ENCODE peak calls at places on chromosomes 16 and 17, in seven cellular contexts. O is AG09319; N is T-helper 17 cell; T is left colon; X is stimulated activated CD4-positive, alpha-beta T cell treated with anti-CD3 and anti-CD28 coated beads, Interleukin-1b, Interleukin-23, amount 100 ng/mL, for 1 hour; V is naive B cell; A is Caco-2. H is an unnamed sample.

GRCh38 chr16:84308120-84308519 is 13.4 kb downstream of the WFDC1 start:
- DNase-seq in O (no peak), N (no peak), T (peak; percentile 66), X (no peak), V (no peak), A (peak; percentile 54), H (peak; percentile 92)

GRCh38 chr16:1045363-1046270 is 26.9 kb upstream of the SSTR5 start:
- DNase-seq in O (no peak), N (no peak), T (no peak), X (no peak), V (no peak), A (no peak), H (no peak)

GRCh38 chr16:63135069-63135468 is 1098.8 kb upstream of the CDH8 start:
- DNase-seq in O (no peak), N (no peak), T (no peak), X (no peak), V (no peak), A (no peak), H (no peak)

GRCh38 chr17:13626703-13627102 is 25.0 kb upstream of the HS3ST3A1 start:
- DNase-seq in O (no peak), N (no peak), T (no peak), X (no peak), V (no peak), A (no peak), H (no peak)

GRCh38 chr17:30824002-30824355 is 513 bp downstream of the CRLF3 start:
- DNase-seq in O (no peak), N (no peak), T (peak; percentile 47), X (no peak), V (no peak), A (no peak), H (peak; percentile 73)

GRCh38 chr16:55701442-55702319 is 45.9 kb downstream of the SLC6A2 start:
- DNase-seq in O (no peak), N (no peak), T (peak; percentile 63), X (no peak), V (peak; percentile 15), A (peak; percentile 66), H (peak; percentile 81)

GRCh38 chr16:2739555-2740435 is 12.6 kb upstream of the SRRM2 start:
- DNase-seq in O (no peak), N (no peak), T (no peak), X (no peak), V (no peak), A (no peak), H (no peak)

GRCh38 chr17:56675876-56676660 is 82.6 kb downstream of the NOG start:
- DNase-seq in O (no peak), N (no peak), T (no peak), X (no peak), V (no peak), A (no peak), H (no peak)

GRCh38 chr17:59761385-59762021 is 54.0 kb downstream of the VMP1 start:
- DNase-seq in O (no peak), N (no peak), T (no peak), X (no peak), V (no peak), A (peak; percentile 66), H (no peak)

GRCh38 chr17:74748279-74748528 is 224 bp upstream of the NHERF1 start:
- DNase-seq in O (no peak), N (no peak), T (no peak), X (no peak), V (no peak), A (no peak), H (no peak)

GRCh38 chr17:74740641-74741387 is 3.8 kb downstream of the RAB37 start:
- DNase-seq in O (no peak), N (no peak), T (no peak), X (no peak), V (no peak), A (no peak), H (no peak)

GRCh38 chr16:8716592-8716991 is 42.2 kb downstream of the ABAT start:
- DNase-seq in O (no peak), N (no peak), T (no peak), X (no peak), V (no peak), A (no peak), H (no peak)

GRCh38 chr17:50264263-50265113 is 9.8 kb upstream of the TMEM92 start:
- DNase-seq in O (no peak), N (no peak), T (no peak), X (no peak), V (no peak), A (peak; percentile 47), H (no peak)

GRCh38 chr16:28126684-28127620 is 63.4 kb upstream of the GSG1L start:
- DNase-seq in O (no peak), N (no peak), T (no peak), X (no peak), V (no peak), A (no peak), H (no peak)

GRCh38 chr17:79980246-79981043 is 55.2 kb downstream of the TBC1D16 start:
- DNase-seq in O (no peak), N (no peak), T (no peak), X (no peak), V (no peak), A (no peak), H (no peak)

GRCh38 chr17:59888145-59888750 is 4.5 kb downstream of the TUBD1 start:
- DNase-seq in O (no peak), N (no peak), T (no peak), X (no peak), V (no peak), A (no peak), H (no peak)

GRCh38 chr17:7250655-7251329 is 742 bp downstream of the CTDNEP1 start:
- DNase-seq in O (no peak), N (no peak), T (peak; percentile 30), X (no peak), V (no peak), A (no peak), H (no peak)

GRCh38 chr17:79097226-79098055 is 22.8 kb downstream of the ENGASE start:
- DNase-seq in O (no peak), N (no peak), T (no peak), X (no peak), V (no peak), A (no peak), H (peak; percentile 12)

GRCh38 chr16:9650284-9650683 is 531.9 kb downstream of the GRIN2A start:
- DNase-seq in O (no peak), N (no peak), T (no peak), X (no peak), V (no peak), A (no peak), H (no peak)

GRCh38 chr17:9900019-9900594 is 5.0 kb downstream of the RCVRN start:
- DNase-seq in O (no peak), N (no peak), T (no peak), X (no peak), V (no peak), A (no peak), H (peak; percentile 89)

GRCh38 chr17:82939213-82940030 is 99.6 kb upstream of the ZNF750 start:
- DNase-seq in O (no peak), N (no peak), T (peak; percentile 3), X (no peak), V (no peak), A (peak; percentile 30), H (no peak)

GRCh38 chr17:50817142-50817751 is 18.1 kb upstream of the WFIKKN2 start:
- DNase-seq in O (no peak), N (peak; percentile 55), T (peak; percentile 66), X (peak; percentile 55), V (peak; percentile 33), A (no peak), H (peak; percentile 76)

GRCh38 chr17:62656446-62656845 is 29.0 kb downstream of the MRC2 start:
- DNase-seq in O (no peak), N (no peak), T (no peak), X (no peak), V (no peak), A (no peak), H (peak; percentile 53)

GRCh38 chr16:62035115-62036092 is 834 bp downstream of the CDH8 start:
- DNase-seq in O (no peak), N (no peak), T (no peak), X (no peak), V (no peak), A (no peak), H (peak; percentile 42)

GRCh38 chr17:5773942-5774341 is 189.6 kb upstream of the NLRP1 start:
- DNase-seq in O (no peak), N (no peak), T (no peak), X (no peak), V (no peak), A (no peak), H (no peak)

GRCh38 chr16:84414789-84415326 is 46.5 kb downstream of the ATP2C2 start:
- DNase-seq in O (no peak), N (no peak), T (no peak), X (no peak), V (no peak), A (no peak), H (no peak)

GRCh38 chr17:13587487-13588338 is 14.0 kb downstream of the HS3ST3A1 start:
- DNase-seq in O (no peak), N (no peak), T (no peak), X (no peak), V (no peak), A (no peak), H (no peak)

GRCh38 chr16:66081967-66082366 is 284.5 kb upstream of the CDH5 start:
- DNase-seq in O (no peak), N (no peak), T (no peak), X (no peak), V (no peak), A (no peak), H (no peak)

GRCh38 chr17:80763293-80763867 is 218.7 kb downstream of the RPTOR start:
- DNase-seq in O (no peak), N (no peak), T (no peak), X (no peak), V (no peak), A (no peak), H (no peak)

GRCh38 chr16:75011634-75012307 is 12.9 kb downstream of the ZNRF1 start:
- DNase-seq in O (peak; percentile 49), N (peak; percentile 39), T (no peak), X (no peak), V (no peak), A (no peak), H (no peak)

GRCh38 chr17:8599351-8600011 is 31.0 kb downstream of the MYH10 start:
- DNase-seq in O (no peak), N (no peak), T (no peak), X (no peak), V (no peak), A (no peak), H (no peak)

GRCh38 chr17:75854881-75855309 is 240 bp downstream of the WBP2 start:
- DNase-seq in O (no peak), N (no peak), T (no peak), X (peak; percentile 39), V (no peak), A (no peak), H (no peak)

GRCh38 chr16:83728518-83728917 is 79.3 kb upstream of the HSBP1 start:
- DNase-seq in O (no peak), N (no peak), T (no peak), X (no peak), V (no peak), A (no peak), H (no peak)

GRCh38 chr16:58012481-58012880 is 11.3 kb downstream of the USB1 start:
- DNase-seq in O (no peak), N (no peak), T (no peak), X (no peak), V (no peak), A (no peak), H (no peak)

GRCh38 chr16:82639666-82640336 is 13.0 kb downstream of the CDH13 start:
- DNase-seq in O (no peak), N (peak; percentile 44), T (peak; percentile 80), X (peak; percentile 39), V (peak; percentile 0), A (peak; percentile 78), H (peak; percentile 73)

GRCh38 chr16:46715769-46716305 is 26.4 kb downstream of the ORC6 start:
- DNase-seq in O (no peak), N (no peak), T (no peak), X (no peak), V (no peak), A (no peak), H (no peak)

GRCh38 chr16:10070591-10070990 is 111.6 kb downstream of the GRIN2A start:
- DNase-seq in O (no peak), N (no peak), T (no peak), X (no peak), V (no peak), A (no peak), H (peak; percentile 71)

GRCh38 chr17:1767358-1767757 is 5.5 kb downstream of the SERPINF1 start:
- DNase-seq in O (no peak), N (no peak), T (no peak), X (no peak), V (no peak), A (no peak), H (no peak)